ENCODE peak calls at places on chromosome 9, in four cellular contexts. One of them, this sample, is unnamed.

GRCh38 chr9:2234371-2234893 is 219.3 kb downstream of the SMARCA2 start:
- DNase-seq in ovary: peak
- DNase-seq in effector memory CD4-positive, alpha-beta T cell: no peak
- DNase-seq in endodermal cell: no peak
- DNase-seq in this sample: no peak

GRCh38 chr9:109114670-109115069 is 5.1 kb downstream of the TMEM245 start:
- DNase-seq in ovary: no peak
- DNase-seq in effector memory CD4-positive, alpha-beta T cell: no peak
- DNase-seq in endodermal cell: no peak
- DNase-seq in this sample: peak

GRCh38 chr9:34574632-34575031 is 14.9 kb downstream of the CNTFR start:
- DNase-seq in ovary: no peak
- DNase-seq in effector memory CD4-positive, alpha-beta T cell: no peak
- DNase-seq in endodermal cell: no peak
- DNase-seq in this sample: no peak

GRCh38 chr9:118515947-118516346 is 811.7 kb downstream of the TLR4 start:
- DNase-seq in ovary: no peak
- DNase-seq in effector memory CD4-positive, alpha-beta T cell: no peak
- DNase-seq in endodermal cell: no peak
- DNase-seq in this sample: no peak

GRCh38 chr9:106878943-106879916 is 16.3 kb downstream of the ZNF462 start:
- DNase-seq in ovary: peak
- DNase-seq in effector memory CD4-positive, alpha-beta T cell: no peak
- DNase-seq in endodermal cell: no peak
- DNase-seq in this sample: peak

GRCh38 chr9:104971521-104971920 is 43.6 kb upstream of the ABCA1 start:
- DNase-seq in ovary: no peak
- DNase-seq in effector memory CD4-positive, alpha-beta T cell: no peak
- DNase-seq in endodermal cell: peak
- DNase-seq in this sample: no peak

GRCh38 chr9:93825348-93826115 is 129.6 kb downstream of the BARX1 start:
- DNase-seq in ovary: no peak
- DNase-seq in effector memory CD4-positive, alpha-beta T cell: no peak
- DNase-seq in endodermal cell: peak
- DNase-seq in this sample: no peak

GRCh38 chr9:87725900-87726709 is at the start of gene CTSL:
- DNase-seq in ovary: peak
- DNase-seq in effector memory CD4-positive, alpha-beta T cell: peak
- DNase-seq in endodermal cell: peak
- DNase-seq in this sample: peak

GRCh38 chr9:99848447-99848846 is 26.8 kb downstream of the NR4A3 start:
- DNase-seq in ovary: no peak
- DNase-seq in effector memory CD4-positive, alpha-beta T cell: no peak
- DNase-seq in endodermal cell: no peak
- DNase-seq in this sample: no peak

GRCh38 chr9:36208521-36209253 is 18.0 kb downstream of the CLTA start:
- DNase-seq in ovary: no peak
- DNase-seq in effector memory CD4-positive, alpha-beta T cell: no peak
- DNase-seq in endodermal cell: no peak
- DNase-seq in this sample: no peak

GRCh38 chr9:127437497-127438264 is 13.5 kb downstream of the ZNF79 start:
- DNase-seq in ovary: no peak
- DNase-seq in effector memory CD4-positive, alpha-beta T cell: peak
- DNase-seq in endodermal cell: peak
- DNase-seq in this sample: no peak

GRCh38 chr9:95481000-95481399 is 35.8 kb downstream of the PTCH1 start:
- DNase-seq in ovary: no peak
- DNase-seq in effector memory CD4-positive, alpha-beta T cell: no peak
- DNase-seq in endodermal cell: no peak
- DNase-seq in this sample: no peak

GRCh38 chr9:5688109-5688508 is 59.2 kb downstream of the RIC1 start:
- DNase-seq in ovary: no peak
- DNase-seq in effector memory CD4-positive, alpha-beta T cell: no peak
- DNase-seq in endodermal cell: no peak
- DNase-seq in this sample: no peak

GRCh38 chr9:69674741-69675438 is 2.7 kb upstream of the APBA1 start:
- DNase-seq in ovary: no peak
- DNase-seq in effector memory CD4-positive, alpha-beta T cell: no peak
- DNase-seq in endodermal cell: no peak
- DNase-seq in this sample: peak

GRCh38 chr9:20658677-20659473 is 25.2 kb upstream of the FOCAD start:
- DNase-seq in ovary: no peak
- DNase-seq in effector memory CD4-positive, alpha-beta T cell: no peak
- DNase-seq in endodermal cell: peak
- DNase-seq in this sample: no peak

GRCh38 chr9:5851445-5851844 is 18.5 kb upstream of the ERMP1 start:
- DNase-seq in ovary: no peak
- DNase-seq in effector memory CD4-positive, alpha-beta T cell: no peak
- DNase-seq in endodermal cell: no peak
- DNase-seq in this sample: peak

GRCh38 chr9:21395778-21396717 is 10.8 kb upstream of the IFNA2 start:
- DNase-seq in ovary: peak
- DNase-seq in effector memory CD4-positive, alpha-beta T cell: peak
- DNase-seq in endodermal cell: peak
- DNase-seq in this sample: no peak

GRCh38 chr9:121735065-121735791 is 83.8 kb downstream of the DAB2IP start:
- DNase-seq in ovary: peak
- DNase-seq in effector memory CD4-positive, alpha-beta T cell: no peak
- DNase-seq in endodermal cell: peak
- DNase-seq in this sample: no peak

GRCh38 chr9:135574943-135575342 is 13.4 kb downstream of the PAEP start:
- DNase-seq in ovary: no peak
- DNase-seq in effector memory CD4-positive, alpha-beta T cell: no peak
- DNase-seq in endodermal cell: no peak
- DNase-seq in this sample: no peak

GRCh38 chr9:105242557-105242956 is 1.9 kb upstream of the SLC44A1 start:
- DNase-seq in ovary: no peak
- DNase-seq in effector memory CD4-positive, alpha-beta T cell: no peak
- DNase-seq in endodermal cell: no peak
- DNase-seq in this sample: no peak

GRCh38 chr9:134443169-134444039 is 117.1 kb downstream of the RXRA start:
- DNase-seq in ovary: peak
- DNase-seq in effector memory CD4-positive, alpha-beta T cell: peak
- DNase-seq in endodermal cell: peak
- DNase-seq in this sample: peak
- H3K27ac ChIP-seq in ovary: no peak
- H3K27ac ChIP-seq in effector memory CD4-positive, alpha-beta T cell: no peak
- H3K27ac ChIP-seq in endodermal cell: no peak
- H3K27ac ChIP-seq in this sample: no peak

GRCh38 chr9:13181652-13182051 is 97.8 kb downstream of the MPDZ start:
- DNase-seq in ovary: no peak
- DNase-seq in effector memory CD4-positive, alpha-beta T cell: no peak
- DNase-seq in endodermal cell: no peak
- DNase-seq in this sample: peak
- H3K27ac ChIP-seq in ovary: no peak
- H3K27ac ChIP-seq in effector memory CD4-positive, alpha-beta T cell: no peak
- H3K27ac ChIP-seq in endodermal cell: no peak
- H3K27ac ChIP-seq in this sample: no peak

GRCh38 chr9:137606734-137607138 is 1.2 kb downstream of the ARRDC1 start:
- DNase-seq in ovary: no peak
- DNase-seq in effector memory CD4-positive, alpha-beta T cell: no peak
- DNase-seq in endodermal cell: peak
- DNase-seq in this sample: no peak

GRCh38 chr9:137607141-137607857 is 1.8 kb downstream of the ARRDC1 start:
- DNase-seq in ovary: no peak
- DNase-seq in effector memory CD4-positive, alpha-beta T cell: no peak
- DNase-seq in endodermal cell: no peak
- DNase-seq in this sample: no peak

GRCh38 chr9:137606005-137606601 is 617 bp downstream of the ARRDC1 start:
- DNase-seq in ovary: peak
- DNase-seq in effector memory CD4-positive, alpha-beta T cell: no peak
- DNase-seq in endodermal cell: no peak
- DNase-seq in this sample: no peak

GRCh38 chr9:137604345-137605145 is 941 bp upstream of the ARRDC1 start:
- DNase-seq in ovary: no peak
- DNase-seq in effector memory CD4-positive, alpha-beta T cell: no peak
- DNase-seq in endodermal cell: no peak
- DNase-seq in this sample: no peak

DNA sequence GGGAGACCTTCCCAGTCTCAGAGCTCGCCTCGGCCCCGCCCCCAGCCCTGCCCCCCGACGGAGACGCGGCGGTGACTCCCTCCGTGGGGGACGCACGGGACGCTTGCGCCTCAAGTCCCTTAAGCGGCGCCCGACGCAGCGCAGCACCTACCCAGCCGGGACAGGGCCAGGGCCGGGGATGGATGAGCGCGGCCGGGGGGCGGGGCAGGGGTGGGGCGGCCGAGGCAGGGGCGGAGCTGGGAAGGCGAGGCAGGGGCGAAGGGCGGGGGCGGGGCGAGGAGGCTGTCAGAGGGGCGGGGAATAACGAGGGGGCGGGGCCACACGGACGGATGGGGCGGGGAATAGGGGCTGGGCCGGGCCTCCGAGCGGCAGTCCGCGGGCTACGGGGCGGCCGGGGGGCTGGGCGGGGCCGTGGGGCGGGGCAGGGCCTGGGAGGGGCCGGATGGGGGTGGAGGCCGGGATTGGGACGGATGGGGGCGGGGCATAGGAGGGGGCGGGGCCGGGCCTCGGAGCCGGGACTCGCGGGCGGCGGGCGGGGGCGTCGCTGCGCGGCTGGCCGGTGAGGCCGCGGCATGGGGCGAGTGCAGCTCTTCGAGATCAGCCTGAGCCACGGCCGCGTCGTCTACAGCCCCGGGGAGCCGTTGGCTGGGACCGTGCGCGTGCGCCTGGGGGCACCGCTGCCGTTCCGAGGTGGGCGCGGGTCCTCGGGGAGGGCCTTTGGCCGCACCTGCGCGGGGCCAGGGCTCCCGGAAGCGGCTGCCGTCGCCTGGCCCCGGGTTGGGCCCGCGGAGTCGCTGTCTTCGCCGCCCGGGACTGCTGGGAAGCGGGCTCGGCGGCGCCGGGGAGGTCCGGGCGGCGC is at the start of gene ARRDC1:
- DNase-seq in ovary: peak
- DNase-seq in effector memory CD4-positive, alpha-beta T cell: peak
- DNase-seq in endodermal cell: peak
- DNase-seq in this sample: peak
- H3K27ac ChIP-seq in ovary: peak
- H3K27ac ChIP-seq in effector memory CD4-positive, alpha-beta T cell: peak
- H3K27ac ChIP-seq in endodermal cell: no peak
- H3K27ac ChIP-seq in this sample: peak

GRCh38 chr9:129865668-129866320 is 30.5 kb downstream of the USP20 start:
- DNase-seq in ovary: no peak
- DNase-seq in effector memory CD4-positive, alpha-beta T cell: no peak
- DNase-seq in endodermal cell: no peak
- DNase-seq in this sample: no peak
- H3K27ac ChIP-seq in ovary: no peak
- H3K27ac ChIP-seq in effector memory CD4-positive, alpha-beta T cell: peak
- H3K27ac ChIP-seq in endodermal cell: no peak
- H3K27ac ChIP-seq in this sample: no peak

This sample was measured in epithelial cell of prostate.